ENCODE peak calls at places on chromosomes 5 and 9, in five cellular contexts. I is IMR-90, F is GM12878, C is A549, N is SK-N-SH. J is an unnamed sample.

GRCh38 chr9:126301985-126302603 is 24.5 kb upstream of the MVB12B start:
- DNase-seq in I (peak; percentile 62), F (no peak), C (peak; percentile 75), N (peak; percentile 77), J (peak; percentile 44)

GRCh38 chr9:123941535-123942070 is 11.7 kb upstream of the DENND1A start:
- DNase-seq in I (no peak), F (no peak), C (no peak), N (no peak), J (no peak)

GRCh38 chr9:83630938-83631457 is 8.1 kb downstream of the IDNK start:
- DNase-seq in I (peak; percentile 42), F (no peak), C (no peak), N (peak; percentile 47), J (no peak)

GRCh38 chr5:138545919-138546562 is 3.0 kb upstream of the ETF1 start:
- DNase-seq in I (peak; percentile 49), F (no peak), C (no peak), N (no peak), J (no peak)

GRCh38 chr5:169395136-169395535 is 94.2 kb upstream of the SLIT3 start:
- DNase-seq in I (no peak), F (no peak), C (no peak), N (no peak), J (no peak)

GRCh38 chr9:17402309-17402708 is 176.6 kb upstream of the SH3GL2 start:
- DNase-seq in I (peak; percentile 34), F (no peak), C (no peak), N (no peak), J (no peak)

GRCh38 chr5:15452780-15453179 is 47.2 kb upstream of the FBXL7 start:
- DNase-seq in I (no peak), F (no peak), C (no peak), N (no peak), J (no peak)

GRCh38 chr5:73435640-73436534 is 12.7 kb downstream of the FOXD1 start:
- DNase-seq in I (no peak), F (no peak), C (no peak), N (no peak), J (no peak)

GRCh38 chr9:37565661-37566618 is 10.2 kb downstream of the FBXO10 start:
- DNase-seq in I (no peak), F (peak; percentile 77), C (no peak), N (no peak), J (no peak)

GRCh38 chr5:77400645-77401044 is 91.5 kb downstream of the WDR41 start:
- DNase-seq in I (peak; percentile 17), F (no peak), C (no peak), N (no peak), J (no peak)

GRCh38 chr5:180785794-180786221 is 16.8 kb downstream of the MGAT1 start:
- DNase-seq in I (peak; percentile 64), F (no peak), C (no peak), N (no peak), J (no peak)

GRCh38 chr5:72160299-72160698 is 53.0 kb downstream of the MAP1B start:
- DNase-seq in I (peak; percentile 99), F (no peak), C (no peak), N (no peak), J (no peak)

GRCh38 chr5:78287833-78288232 is 6.7 kb downstream of the AP3B1 start:
- DNase-seq in I (peak; percentile 84), F (no peak), C (peak; percentile 33), N (no peak), J (no peak)

GRCh38 chr9:127968046-127968445 is 12.7 kb downstream of the EEIG1 start:
- DNase-seq in I (peak; percentile 77), F (no peak), C (peak; percentile 90), N (no peak), J (no peak)

GRCh38 chr9:15081021-15081753 is 171.0 kb upstream of the FREM1 start:
- DNase-seq in I (no peak), F (no peak), C (no peak), N (no peak), J (no peak)

GRCh38 chr9:6564868-6565267 is 80.7 kb downstream of the GLDC start:
- DNase-seq in I (no peak), F (no peak), C (no peak), N (no peak), J (no peak)

GRCh38 chr9:2681981-2682380 is 35.3 kb upstream of the KCNV2 start:
- DNase-seq in I (no peak), F (no peak), C (no peak), N (no peak), J (no peak)

GRCh38 chr9:114501786-114502682 is 3.2 kb downstream of the WHRN start:
- DNase-seq in I (peak; percentile 81), F (no peak), C (peak; percentile 53), N (no peak), J (peak; percentile 64)

GRCh38 chr9:72362680-72363139 is 2.3 kb downstream of the ZFAND5 start:
- DNase-seq in I (peak; percentile 76), F (peak; percentile 41), C (peak; percentile 50), N (peak; percentile 20), J (peak; percentile 75)

GRCh38 chr5:16160706-16161105 is 18.9 kb downstream of the MARCHF11 start:
- DNase-seq in I (peak; percentile 62), F (peak; percentile 2), C (peak; percentile 20), N (no peak), J (peak; percentile 61)

GRCh38 chr9:92122061-92122460 is 6.8 kb upstream of the SPTLC1 start:
- DNase-seq in I (peak; percentile 70), F (no peak), C (no peak), N (no peak), J (no peak)

GRCh38 chr9:135244271-135244691 is 156.8 kb downstream of the OLFM1 start:
- DNase-seq in I (no peak), F (no peak), C (no peak), N (no peak), J (no peak)

GRCh38 chr9:97124256-97124655 is 85.3 kb upstream of the CTSV start:
- DNase-seq in I (no peak), F (no peak), C (no peak), N (no peak), J (no peak)

GRCh38 chr5:147464211-147464610 is 45.7 kb downstream of the DPYSL3 start:
- DNase-seq in I (peak; percentile 45), F (no peak), C (no peak), N (no peak), J (no peak)

GRCh38 chr9:546797-547223 is 294.7 kb upstream of the DMRT1 start:
- DNase-seq in I (no peak), F (no peak), C (no peak), N (no peak), J (no peak)

GRCh38 chr5:89595065-89595464 is 712.1 kb upstream of the MEF2C start:
- DNase-seq in I (no peak), F (no peak), C (no peak), N (no peak), J (no peak)

GRCh38 chr5:149268928-149269557 is 2.6 kb upstream of the AFAP1L1 start:
- DNase-seq in I (peak; percentile 61), F (no peak), C (peak; percentile 67), N (peak; percentile 73), J (peak; percentile 69)

GRCh38 chr5:144567416-144567770 is 396.7 kb downstream of the KCTD16 start:
- DNase-seq in I (peak; percentile 64), F (no peak), C (no peak), N (no peak), J (no peak)

GRCh38 chr5:174490717-174491116 is 233.7 kb upstream of the MSX2 start:
- DNase-seq in I (no peak), F (no peak), C (no peak), N (no peak), J (no peak)

GRCh38 chr9:34568783-34569182 is 20.7 kb downstream of the CNTFR start:
- DNase-seq in I (no peak), F (no peak), C (no peak), N (peak; percentile 73), J (no peak)

GRCh38 chr5:151348789-151349188 is 1.4 kb upstream of the SLC36A2 start:
- DNase-seq in I (no peak), F (no peak), C (no peak), N (no peak), J (no peak)

GRCh38 chr5:5572010-5572982 is 149.8 kb downstream of the ICE1 start:
- DNase-seq in I (no peak), F (no peak), C (no peak), N (no peak), J (peak; percentile 46)

GRCh38 chr9:69176446-69177135 is 2.5 kb downstream of the TJP2 start:
- DNase-seq in I (no peak), F (no peak), C (no peak), N (no peak), J (no peak)

GRCh38 chr5:173592050-173592669 is 24.3 kb downstream of the BOD1 start:
- DNase-seq in I (no peak), F (no peak), C (peak; percentile 21), N (peak; percentile 35), J (peak; percentile 48)

GRCh38 chr5:159971931-159972461 is 36.9 kb upstream of the TTC1 start:
- DNase-seq in I (no peak), F (no peak), C (no peak), N (peak; percentile 61), J (no peak)

GRCh38 chr9:134005381-134005780 is 13.3 kb upstream of the VAV2 start:
- DNase-seq in I (no peak), F (no peak), C (no peak), N (no peak), J (no peak)

GRCh38 chr5:34803974-34804373 is 35.0 kb upstream of the TTC23L start:
- DNase-seq in I (peak; percentile 40), F (no peak), C (no peak), N (no peak), J (no peak)
- TF ChIP-seq RCOR1 in I (no peak), F (no peak), C (no peak), N (no peak), J (no peak)

DNA sequence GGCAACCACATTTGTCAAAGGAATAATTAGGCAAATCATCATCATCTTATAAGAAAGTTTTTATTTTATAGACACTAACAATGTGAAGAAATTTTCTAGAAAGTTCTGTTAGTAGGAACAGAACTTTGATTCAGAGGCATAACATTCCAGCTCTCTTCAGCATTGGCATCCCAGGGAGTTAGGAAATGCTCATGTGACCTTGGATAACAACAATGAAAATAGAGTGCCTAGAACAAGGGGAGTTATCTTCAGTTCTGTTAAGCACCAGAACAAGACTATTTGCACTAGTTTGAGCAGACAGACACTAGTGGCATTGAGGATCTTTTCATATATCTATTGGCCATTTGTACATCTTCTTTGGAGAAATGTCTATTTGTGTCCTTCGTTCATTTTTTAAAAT is 7.0 kb upstream of the NMUR2 start:
- DNase-seq in I (no peak), F (no peak), C (no peak), N (no peak), J (no peak)
- TF ChIP-seq RCOR1 in I (no peak), F (no peak), C (no peak), N (no peak), J (no peak)

GRCh38 chr5:170751631-170752030 is 31.9 kb upstream of the GABRP start:
- DNase-seq in I (no peak), F (no peak), C (no peak), N (peak; percentile 69), J (no peak)
- TF ChIP-seq RCOR1 in I (no peak), F (no peak), C (no peak), N (peak; percentile 86), J (no peak)

DNA sequence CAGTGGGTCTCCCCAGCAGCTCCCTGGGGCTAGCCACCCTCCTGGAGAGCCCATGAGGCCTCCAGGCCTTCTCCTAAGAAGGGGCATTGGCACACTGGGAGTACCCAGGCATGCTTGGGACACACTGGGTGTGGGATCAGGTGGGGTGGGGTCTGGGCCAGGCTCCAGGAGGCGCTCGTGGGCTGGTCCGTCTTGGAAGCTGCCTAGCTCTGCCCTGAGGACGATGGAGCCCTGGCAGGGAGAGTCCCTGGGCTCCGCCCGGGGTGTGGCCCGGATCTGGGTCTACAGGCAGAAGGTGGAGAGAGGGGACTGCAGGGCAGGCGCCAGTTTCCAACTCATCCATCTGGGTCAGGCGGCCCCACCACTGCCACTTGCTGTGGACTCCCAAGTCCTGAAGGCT is 2.4 kb downstream of the PRRX2 start:
- DNase-seq in I (no peak), F (no peak), C (no peak), N (no peak), J (no peak)
- TF ChIP-seq RCOR1 in I (no peak), F (no peak), C (no peak), N (no peak), J (no peak)